ENCODE peak calls at places on chromosomes 13 and 19, in five cellular contexts. R is tibial nerve, L is body of pancreas, X is astrocyte, S is neural progenitor cell. M is an unnamed sample.

GRCh38 chr19:57701625-57702024 is 7.4 kb downstream of the ZNF154 start:
- DNase-seq in S (no peak), L (no peak), R (no peak), X (no peak), M (no peak)

GRCh38 chr13:93220073-93220472 is 6.5 kb upstream of the GPC6 start:
- DNase-seq in S (no peak), L (no peak), R (no peak), X (no peak), M (no peak)

GRCh38 chr19:35248310-35249145 is at the start of gene LSR:
- DNase-seq in R (no peak), L (peak; percentile 95), X (no peak), S (peak; percentile 97), M (no peak)

GRCh38 chr13:55553736-55554135 is 1587.0 kb upstream of the PRR20A start:
- DNase-seq in R (no peak), S (no peak), X (no peak), L (no peak), M (no peak)

GRCh38 chr13:97226788-97227627 is 4.9 kb downstream of the MBNL2 start:
- DNase-seq in L (no peak), R (no peak), S (no peak), X (no peak), M (no peak)

GRCh38 chr19:10009269-10009665 is 1.0 kb downstream of the COL5A3 start:
- DNase-seq in X (peak; percentile 57), L (peak; percentile 62), R (peak; percentile 67), S (peak; percentile 89), M (peak; percentile 35)

GRCh38 chr13:42086582-42086981 is 38.1 kb downstream of the DGKH start:
- DNase-seq in S (no peak), X (no peak), L (no peak), R (no peak), M (no peak)

GRCh38 chr19:18878058-18878797 is 17.7 kb downstream of the CERS1 start:
- DNase-seq in X (no peak), L (no peak), S (no peak), R (no peak), M (no peak)

GRCh38 chr19:31141301-31141700 is 207.9 kb downstream of the TSHZ3 start:
- DNase-seq in S (no peak), L (no peak), R (no peak), X (peak; percentile 23), M (no peak)

GRCh38 chr13:100195568-100195967 is 106.7 kb downstream of the PCCA start:
- DNase-seq in R (no peak), X (no peak), S (peak; percentile 56), L (no peak), M (no peak)
- H3K27me3 ChIP-seq in R (no peaks in the 10 kb centered on the region), X (no peaks in the 10 kb centered on the region), S (no peaks in the 10 kb centered on the region), L (no peaks in the 10 kb centered on the region), M (no peaks in the 10 kb centered on the region)

GRCh38 chr13:33870046-33870668 is 52.2 kb downstream of the RFC3 start:
- DNase-seq in S (no peak), L (peak; percentile 57), X (no peak), R (no peak), M (no peak)
- H3K27me3 ChIP-seq in S (no peaks in the 10 kb centered on the region), L (no peaks in the 10 kb centered on the region), X (no peaks in the 10 kb centered on the region), R (no peaks in the 10 kb centered on the region), M (no peaks in the 10 kb centered on the region)

GRCh38 chr13:99955107-99955746 is 16.3 kb downstream of the ZIC5 start:
- DNase-seq in X (no peak), L (no peak), S (no peak), R (no peak), M (no peak)
- H3K27me3 ChIP-seq in X (peaks cover 66% of the 10 kb centered on the region), L (peaks cover 6% of the 10 kb centered on the region), S (peaks cover 19% of the 10 kb centered on the region), R (peaks cover 20% of the 10 kb centered on the region), M (peaks cover 64% of the 10 kb centered on the region)

GRCh38 chr13:94704347-94705080 is 7.8 kb downstream of the SOX21 start:
- DNase-seq in X (no peak), S (peak; percentile 26), L (no peak), R (no peak), M (no peak)
- H3K27me3 ChIP-seq in X (peaks cover 89% of the 10 kb centered on the region), S (peaks cover 45% of the 10 kb centered on the region), L (no peaks in the 10 kb centered on the region), R (no peaks in the 10 kb centered on the region), M (peaks cover 77% of the 10 kb centered on the region)

DNA sequence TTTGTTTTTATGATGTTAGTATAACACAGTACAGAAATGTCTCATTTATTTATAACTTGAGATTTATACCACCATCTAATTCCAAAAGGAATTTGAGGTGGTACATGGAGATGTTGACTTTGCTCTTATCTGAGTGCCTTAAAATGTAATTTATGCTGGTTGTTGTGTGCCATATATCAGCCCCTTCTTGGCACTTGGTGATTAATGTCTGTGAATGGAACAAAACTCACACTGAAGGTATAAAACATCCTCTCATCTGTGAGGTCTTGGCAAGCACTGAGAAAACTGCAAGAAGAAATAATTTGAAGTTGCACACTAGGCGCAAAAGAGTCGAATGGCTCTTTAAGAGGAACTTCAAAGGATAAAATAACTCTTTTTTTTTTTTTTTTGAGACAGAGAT is 240.4 kb downstream of the B3GLCT start:
- DNase-seq in R (no peak), X (no peak), S (no peak), L (no peak), M (no peak)
- H3K27me3 ChIP-seq in R (no peaks in the 10 kb centered on the region), X (peaks cover 2% of the 10 kb centered on the region), S (no peaks in the 10 kb centered on the region), L (no peaks in the 10 kb centered on the region), M (no peaks in the 10 kb centered on the region)